ENCODE peak calls at places on chromosomes 5 and 9, in five cellular contexts. One of them, this sample, is unnamed.

GRCh38 chr5:43313854-43314457 is 744 bp upstream of the HMGCS1 start:
- DNase-seq in K562: no peak
- DNase-seq in HepG2: no peak
- DNase-seq in HCT116: no peak
- DNase-seq in SK-N-SH: no peak
- DNase-seq in this sample: no peak

GRCh38 chr5:58751222-58751621 is 168.3 kb downstream of the RAB3C start:
- DNase-seq in HCT116: peak; percentile 13
- DNase-seq in HepG2: no peak
- DNase-seq in K562: no peak
- DNase-seq in SK-N-SH: peak; percentile 4
- DNase-seq in this sample: no peak

GRCh38 chr9:35517136-35517535 is 27.2 kb downstream of the RUSC2 start:
- DNase-seq in K562: no peak
- DNase-seq in SK-N-SH: no peak
- DNase-seq in HepG2: peak; percentile 73
- DNase-seq in HCT116: no peak
- DNase-seq in this sample: no peak

GRCh38 chr5:14914603-14915277 is 43.2 kb upstream of the ANKH start:
- DNase-seq in K562: no peak
- DNase-seq in HepG2: no peak
- DNase-seq in HCT116: no peak
- DNase-seq in SK-N-SH: no peak
- DNase-seq in this sample: no peak

GRCh38 chr9:107593224-107593870 is 103.8 kb upstream of the KLF4 start:
- DNase-seq in SK-N-SH: no peak
- DNase-seq in HCT116: no peak
- DNase-seq in HepG2: no peak
- DNase-seq in K562: no peak
- DNase-seq in this sample: no peak

GRCh38 chr5:100904259-100904822 is 1.3 kb upstream of the ST8SIA4 start:
- DNase-seq in K562: no peak
- DNase-seq in HCT116: no peak
- DNase-seq in SK-N-SH: no peak
- DNase-seq in HepG2: no peak
- DNase-seq in this sample: no peak

GRCh38 chr9:109560470-109561132 is 62.5 kb upstream of the PTPN3 start:
- DNase-seq in HCT116: peak; percentile 22
- DNase-seq in HepG2: peak; percentile 16
- DNase-seq in K562: no peak
- DNase-seq in SK-N-SH: no peak
- DNase-seq in this sample: no peak

GRCh38 chr9:89814340-89815040 is 209.7 kb downstream of the GADD45G start:
- DNase-seq in SK-N-SH: peak; percentile 66
- DNase-seq in K562: no peak
- DNase-seq in HCT116: no peak
- DNase-seq in HepG2: no peak
- DNase-seq in this sample: no peak

GRCh38 chr9:105299190-105299854 is 54.9 kb downstream of the SLC44A1 start:
- DNase-seq in K562: peak; percentile 10
- DNase-seq in HepG2: peak; percentile 26
- DNase-seq in SK-N-SH: no peak
- DNase-seq in HCT116: no peak
- DNase-seq in this sample: no peak

DNA sequence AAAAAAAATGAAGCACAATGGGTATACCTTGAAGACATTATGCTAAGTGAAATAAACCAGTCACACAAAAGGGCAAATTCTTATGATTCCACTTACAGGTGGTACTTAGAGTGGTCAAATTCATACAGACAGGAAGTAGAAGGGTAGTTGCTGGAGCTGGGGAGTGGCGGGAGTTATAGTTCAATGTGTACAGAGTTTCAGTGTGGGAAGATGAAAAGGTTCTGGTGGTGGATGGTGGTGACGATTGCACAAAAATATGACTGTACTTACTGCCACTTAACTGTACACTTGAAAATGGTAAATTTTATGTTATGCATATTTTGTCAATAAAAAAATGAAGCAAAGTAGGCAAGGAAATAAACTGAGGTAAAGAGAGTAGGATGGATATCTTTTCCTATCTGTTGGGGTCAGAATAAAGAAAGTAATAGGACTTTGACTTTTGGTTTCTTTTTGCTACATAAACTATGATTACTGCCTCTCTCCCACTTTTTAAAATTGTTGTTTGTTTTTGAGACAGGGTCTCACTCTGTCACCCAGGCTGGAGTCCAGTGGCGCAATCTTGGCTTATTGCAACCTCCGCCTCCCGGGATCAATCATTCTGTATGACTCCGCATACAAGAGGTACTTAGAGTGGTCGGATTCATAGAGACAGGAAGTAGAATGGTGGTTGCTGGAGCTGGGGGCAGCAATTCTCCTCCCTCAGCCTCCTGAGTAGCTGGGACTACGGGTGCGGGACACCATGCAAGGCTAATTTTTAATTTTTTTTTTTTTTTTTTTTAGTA is 4.0 kb upstream of the PSAT1 start:
- DNase-seq in K562: no peak
- DNase-seq in HepG2: peak; percentile 62
- DNase-seq in SK-N-SH: no peak
- DNase-seq in HCT116: no peak
- DNase-seq in this sample: no peak
- TF ChIP-seq ZBTB33 in K562: no peak
- TF ChIP-seq ZBTB33 in HepG2: no peak
- TF ChIP-seq ZBTB33 in SK-N-SH: no peak
- TF ChIP-seq ZBTB33 in HCT116: no peak
- TF ChIP-seq ZBTB33 in this sample: no peak

GRCh38 chr5:7875151-7875550 is 6.2 kb downstream of the MTRR start:
- DNase-seq in K562: no peak
- DNase-seq in SK-N-SH: no peak
- DNase-seq in HepG2: no peak
- DNase-seq in HCT116: no peak
- DNase-seq in this sample: no peak
- TF ChIP-seq ZBTB33 in K562: no peak
- TF ChIP-seq ZBTB33 in SK-N-SH: no peak
- TF ChIP-seq ZBTB33 in HepG2: no peak
- TF ChIP-seq ZBTB33 in HCT116: no peak
- TF ChIP-seq ZBTB33 in this sample: no peak

GRCh38 chr5:37837101-37838032 is 2.5 kb downstream of the GDNF start:
- DNase-seq in SK-N-SH: peak; percentile 76
- DNase-seq in HepG2: no peak
- DNase-seq in K562: peak; percentile 77
- DNase-seq in HCT116: peak; percentile 18
- DNase-seq in this sample: no peak

GRCh38 chr5:37838152-37838932 is 1.5 kb downstream of the GDNF start:
- DNase-seq in K562: no peak
- DNase-seq in HepG2: no peak
- DNase-seq in SK-N-SH: peak; percentile 32
- DNase-seq in HCT116: no peak
- DNase-seq in this sample: no peak

GRCh38 chr5:37840036-37840909 is at the start of gene GDNF:
- DNase-seq in HepG2: peak; percentile 25
- DNase-seq in SK-N-SH: peak; percentile 59
- DNase-seq in K562: no peak
- DNase-seq in HCT116: no peak
- DNase-seq in this sample: no peak

GRCh38 chr5:37839441-37840035 is 303 bp downstream of the GDNF start:
- DNase-seq in SK-N-SH: peak; percentile 70
- DNase-seq in K562: no peak
- DNase-seq in HepG2: peak; percentile 35
- DNase-seq in HCT116: no peak
- DNase-seq in this sample: no peak

DNA sequence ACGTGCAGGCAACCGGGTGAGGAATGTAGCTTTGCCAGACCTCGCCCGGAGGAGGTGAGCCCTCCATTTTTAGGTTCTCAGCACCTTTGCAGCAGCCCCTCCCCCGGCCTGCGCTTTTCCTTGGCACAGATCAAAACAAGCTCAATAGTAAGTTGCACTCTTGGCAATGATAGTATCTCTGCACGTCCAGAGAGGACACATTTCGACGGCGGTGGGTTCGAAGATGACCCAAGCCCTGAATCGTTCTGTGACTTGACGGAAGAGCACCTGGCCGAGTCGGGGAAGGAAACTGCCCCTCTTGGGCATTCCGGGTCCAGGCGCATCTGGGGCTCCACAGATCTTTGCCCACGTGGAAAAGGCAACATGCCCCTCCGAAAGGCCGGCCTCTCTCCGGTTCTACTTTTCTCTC is 904 bp downstream of the GDNF start:
- DNase-seq in K562: no peak
- DNase-seq in HCT116: no peak
- DNase-seq in SK-N-SH: peak; percentile 24
- DNase-seq in HepG2: no peak
- DNase-seq in this sample: no peak
- TF ChIP-seq ZBTB33 in K562: no peak
- TF ChIP-seq ZBTB33 in HCT116: no peak
- TF ChIP-seq ZBTB33 in SK-N-SH: no peak
- TF ChIP-seq ZBTB33 in HepG2: no peak
- TF ChIP-seq ZBTB33 in this sample: no peak

GRCh38 chr9:125447202-125447802 is 185.7 kb downstream of the GAPVD1 start:
- DNase-seq in SK-N-SH: no peak
- DNase-seq in HepG2: no peak
- DNase-seq in HCT116: no peak
- DNase-seq in K562: no peak
- DNase-seq in this sample: no peak

GRCh38 chr9:125443367-125443766 is 181.7 kb downstream of the GAPVD1 start:
- DNase-seq in K562: no peak
- DNase-seq in HepG2: no peak
- DNase-seq in HCT116: no peak
- DNase-seq in SK-N-SH: no peak
- DNase-seq in this sample: no peak

GRCh38 chr9:125444166-125444565 is 182.5 kb downstream of the GAPVD1 start:
- DNase-seq in SK-N-SH: no peak
- DNase-seq in K562: no peak
- DNase-seq in HCT116: no peak
- DNase-seq in HepG2: no peak
- DNase-seq in this sample: no peak

GRCh38 chr9:125444956-125445506 is 183.4 kb downstream of the GAPVD1 start:
- DNase-seq in K562: no peak
- DNase-seq in HepG2: no peak
- DNase-seq in HCT116: no peak
- DNase-seq in SK-N-SH: no peak
- DNase-seq in this sample: no peak

GRCh38 chr9:125446581-125447094 is 185.0 kb downstream of the GAPVD1 start:
- DNase-seq in K562: no peak
- DNase-seq in HCT116: no peak
- DNase-seq in HepG2: no peak
- DNase-seq in SK-N-SH: no peak
- DNase-seq in this sample: peak; percentile 92
- TF ChIP-seq ZBTB33 in K562: no peak
- TF ChIP-seq ZBTB33 in HCT116: no peak
- TF ChIP-seq ZBTB33 in HepG2: no peak
- TF ChIP-seq ZBTB33 in SK-N-SH: no peak
- TF ChIP-seq ZBTB33 in this sample: no peak

GRCh38 chr5:104082754-104083153 is 520.2 kb upstream of the NUDT12 start:
- DNase-seq in HCT116: no peak
- DNase-seq in SK-N-SH: no peak
- DNase-seq in K562: no peak
- DNase-seq in HepG2: no peak
- DNase-seq in this sample: no peak
- TF ChIP-seq ZBTB33 in HCT116: no peak
- TF ChIP-seq ZBTB33 in SK-N-SH: no peak
- TF ChIP-seq ZBTB33 in K562: no peak
- TF ChIP-seq ZBTB33 in HepG2: no peak
- TF ChIP-seq ZBTB33 in this sample: no peak

GRCh38 chr9:81590688-81591087 is 98.7 kb downstream of the TLE1 start:
- DNase-seq in HepG2: no peak
- DNase-seq in SK-N-SH: no peak
- DNase-seq in HCT116: no peak
- DNase-seq in K562: no peak
- DNase-seq in this sample: no peak

GRCh38 chr9:81589392-81589791 is 100.0 kb downstream of the TLE1 start:
- DNase-seq in HepG2: no peak
- DNase-seq in SK-N-SH: no peak
- DNase-seq in HCT116: no peak
- DNase-seq in K562: no peak
- DNase-seq in this sample: no peak

GRCh38 chr9:81586786-81587185 is 102.6 kb downstream of the TLE1 start:
- DNase-seq in K562: no peak
- DNase-seq in HCT116: no peak
- DNase-seq in HepG2: no peak
- DNase-seq in SK-N-SH: no peak
- DNase-seq in this sample: no peak

GRCh38 chr9:81589819-81590218 is 99.5 kb downstream of the TLE1 start:
- DNase-seq in K562: no peak
- DNase-seq in HepG2: no peak
- DNase-seq in SK-N-SH: no peak
- DNase-seq in HCT116: no peak
- DNase-seq in this sample: no peak

GRCh38 chr9:81588148-81588874 is 101.0 kb downstream of the TLE1 start:
- DNase-seq in K562: no peak
- DNase-seq in HCT116: no peak
- DNase-seq in HepG2: peak; percentile 99
- DNase-seq in SK-N-SH: no peak
- DNase-seq in this sample: no peak
- TF ChIP-seq ZBTB33 in K562: no peak
- TF ChIP-seq ZBTB33 in HCT116: no peak
- TF ChIP-seq ZBTB33 in HepG2: peak; percentile 59
- TF ChIP-seq ZBTB33 in SK-N-SH: no peak
- TF ChIP-seq ZBTB33 in this sample: no peak

DNA sequence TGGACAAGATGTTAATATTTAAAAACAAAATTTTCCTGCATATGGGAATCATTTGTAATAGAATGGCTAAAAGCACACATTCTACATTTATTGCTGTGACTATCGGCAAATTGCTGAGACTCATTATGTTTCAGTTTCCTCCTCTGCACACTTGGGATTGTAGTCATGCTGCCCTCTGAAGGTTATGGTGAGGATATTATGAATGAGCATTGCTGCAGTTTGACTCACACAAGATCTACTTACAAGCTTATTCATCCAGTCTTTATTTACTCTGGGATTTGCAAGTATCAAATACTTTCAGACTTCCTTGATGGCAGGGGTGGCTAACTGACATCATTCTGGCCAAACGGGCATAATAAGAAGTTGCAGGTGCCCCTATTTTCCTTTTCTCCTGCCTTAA is 9.5 kb upstream of the NFIL3 start:
- DNase-seq in K562: no peak
- DNase-seq in HCT116: peak; percentile 78
- DNase-seq in SK-N-SH: peak; percentile 30
- DNase-seq in HepG2: peak; percentile 71
- DNase-seq in this sample: no peak
- TF ChIP-seq ZBTB33 in K562: no peak
- TF ChIP-seq ZBTB33 in HCT116: no peak
- TF ChIP-seq ZBTB33 in SK-N-SH: no peak
- TF ChIP-seq ZBTB33 in HepG2: no peak
- TF ChIP-seq ZBTB33 in this sample: no peak

GRCh38 chr9:14584571-14584970 is 108.7 kb downstream of the ZDHHC21 start:
- DNase-seq in SK-N-SH: no peak
- DNase-seq in HCT116: no peak
- DNase-seq in HepG2: no peak
- DNase-seq in K562: no peak
- DNase-seq in this sample: no peak
- TF ChIP-seq ZBTB33 in SK-N-SH: no peak
- TF ChIP-seq ZBTB33 in HCT116: no peak
- TF ChIP-seq ZBTB33 in HepG2: no peak
- TF ChIP-seq ZBTB33 in K562: no peak
- TF ChIP-seq ZBTB33 in this sample: no peak

This sample was measured in GM12878.